ENCODE peak calls at places on chromosomes 11 and 22, in four cellular contexts. X is HepG2, E is HL-60, R is SK-N-SH. T is an unnamed sample.

GRCh38 chr11:88384678-88385015 is 47.1 kb upstream of the CTSC start:
- DNase-seq in X (no peak), E (no peak), R (no peak), T (no peak)

GRCh38 chr22:30602049-30602448 is 4.9 kb upstream of the TCN2 start:
- DNase-seq in X (peak), E (peak), R (no peak), T (no peak)

GRCh38 chr11:125270711-125271110 is 106.2 kb downstream of the PKNOX2 start:
- DNase-seq in X (no peak), E (no peak), R (no peak), T (no peak)

GRCh38 chr22:48256776-48257689 is 1494.6 kb downstream of the TBC1D22A start:
- DNase-seq in X (no peak), E (no peak), R (no peak), T (no peak)

GRCh38 chr11:112962854-112963367 is 1.7 kb downstream of the NCAM1 start:
- DNase-seq in X (no peak), E (no peak), R (peak), T (no peak)

GRCh38 chr22:17167486-17167885 is 8.4 kb upstream of the HDHD5 start:
- DNase-seq in X (no peak), E (no peak), R (no peak), T (no peak)

GRCh38 chr11:2077061-2077802 is 62.0 kb downstream of the IGF2 start:
- DNase-seq in X (peak), E (no peak), R (no peak), T (peak)

GRCh38 chr22:45974498-45974897 is 2.5 kb downstream of the WNT7B start:
- DNase-seq in X (no peak), E (no peak), R (no peak), T (no peak)

GRCh38 chr11:126146454-126147192 is 64.8 kb downstream of the RPUSD4 start:
- DNase-seq in X (peak), E (no peak), R (no peak), T (no peak)

GRCh38 chr11:57501951-57502350 is 13.6 kb downstream of the SLC43A1 start:
- DNase-seq in X (no peak), E (no peak), R (no peak), T (no peak)

GRCh38 chr11:44573333-44573732 is 7.9 kb downstream of the CD82 start:
- DNase-seq in X (no peak), E (no peak), R (no peak), T (no peak)

GRCh38 chr11:44577231-44577834 is 11.9 kb downstream of the CD82 start:
- DNase-seq in X (no peak), E (no peak), R (peak), T (no peak)

GRCh38 chr11:44574620-44575287 is 9.3 kb downstream of the CD82 start:
- DNase-seq in X (no peak), E (peak), R (peak), T (no peak)

GRCh38 chr11:44575962-44576361 is 10.5 kb downstream of the CD82 start:
- DNase-seq in X (no peak), E (no peak), R (no peak), T (no peak)

GRCh38 chr11:44575288-44575672 is 9.8 kb downstream of the CD82 start:
- DNase-seq in X (no peak), E (no peak), R (peak), T (no peak)
- H3K27ac ChIP-seq in X (no peak), E (peak), R (no peak), T (no peak)

DNA sequence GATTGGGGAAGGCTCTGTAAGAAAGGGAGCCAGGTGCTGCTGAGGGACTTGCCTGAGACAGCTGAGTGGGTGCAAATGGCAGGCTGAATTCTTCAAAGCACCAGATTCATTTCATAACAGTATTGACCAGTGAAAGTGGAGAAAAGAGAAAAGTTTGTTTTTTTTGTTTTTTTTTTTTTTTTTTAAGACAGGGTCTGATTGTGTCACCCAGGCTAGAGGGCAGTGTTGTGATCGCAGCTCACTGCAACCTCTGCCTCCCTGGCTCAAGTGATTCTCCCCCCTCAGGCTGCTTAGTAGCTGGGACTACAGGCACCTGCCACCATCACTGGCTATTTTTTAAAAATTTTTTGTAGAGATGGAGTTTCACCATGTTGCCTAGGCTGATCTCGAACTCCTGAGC is 494.0 kb downstream of the MIAT start:
- DNase-seq in X (no peak), E (no peak), R (no peak), T (no peak)
- TF ChIP-seq REST in X (no peak), E (no peak), R (no peak), T (no peak)

DNA sequence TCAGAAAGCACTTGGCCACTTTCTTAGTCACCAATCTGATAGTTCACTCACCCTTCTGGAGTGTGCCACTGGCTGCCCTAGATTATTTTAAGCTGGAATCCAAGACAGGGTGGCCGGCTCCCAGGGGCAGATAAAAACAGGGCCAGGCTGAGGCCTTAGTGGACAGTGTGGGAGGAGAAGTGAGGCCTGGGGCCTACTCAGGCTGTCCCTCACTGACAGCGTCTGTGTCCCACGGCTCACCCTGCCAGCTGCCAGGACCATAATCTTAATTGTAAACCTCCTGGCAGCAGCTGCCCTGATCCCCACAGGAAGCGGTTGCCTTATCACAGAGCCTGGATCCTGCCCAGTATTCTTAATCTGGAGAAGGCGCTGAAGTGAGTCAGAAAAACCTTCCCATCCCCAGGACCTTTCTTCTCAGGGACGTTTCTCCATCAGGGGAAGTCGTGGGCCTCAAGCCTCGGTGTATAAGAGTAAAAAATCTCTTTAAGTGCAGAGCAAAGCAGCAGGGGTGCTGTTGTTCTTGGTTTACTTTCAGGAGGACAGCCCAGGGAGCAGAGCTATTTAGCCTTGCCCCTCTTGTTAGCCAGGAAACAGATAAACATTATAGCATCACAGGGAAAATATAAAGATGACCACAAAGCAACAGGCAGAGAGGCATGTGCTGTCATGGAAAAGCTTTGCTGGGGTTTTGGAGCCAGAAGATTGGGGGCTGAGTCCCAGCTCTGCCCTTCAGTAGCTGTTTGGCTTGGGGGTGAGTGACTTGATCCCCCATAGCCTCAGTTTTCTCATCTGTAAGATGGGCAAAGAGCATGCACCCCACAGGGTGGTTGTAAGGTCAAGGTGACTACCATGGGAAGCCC is 39.6 kb downstream of the TSPAN18 start:
- DNase-seq in X (no peak), E (no peak), R (peak), T (no peak)
- TF ChIP-seq POLR2AphosphoS5 in X (no peak), E (no peak), R (no peak), T (no peak)

GRCh38 chr11:108545909-108546501 is 47.6 kb downstream of the EXPH5 start:
- DNase-seq in X (no peak), E (no peak), R (no peak), T (no peak)

GRCh38 chr11:108556019-108556418 is 37.5 kb downstream of the EXPH5 start:
- DNase-seq in X (no peak), E (no peak), R (no peak), T (no peak)

GRCh38 chr11:108549319-108549885 is 44.2 kb downstream of the EXPH5 start:
- DNase-seq in X (no peak), E (no peak), R (no peak), T (no peak)

GRCh38 chr11:108551653-108552462 is 41.7 kb downstream of the EXPH5 start:
- DNase-seq in X (no peak), E (no peak), R (no peak), T (no peak)
- H3K27ac ChIP-seq in X (no peak), E (no peak), R (no peak), T (no peak)

T was measured in Panc1.